ENCODE peak calls at places on chromosomes 4 and X, in eight cellular contexts. One of them, this sample, is unnamed.
A peak's percentile ranks its signal among the peaks of the same experiment; 100 is the strongest.

GRCh38 chr4:2078584-2078983 is 19.5 kb downstream of the NAT8L start:
- DNase-seq in BE2C: no peak
- DNase-seq in heart right ventricle: no peak
- DNase-seq in kidney epithelial cell: no peak
- DNase-seq in cardiac fibroblast: no peak
- DNase-seq in progenitor cell of endocrine pancreas: no peak
- DNase-seq in neural crest cell: no peak
- DNase-seq in heart left ventricle: no peak
- DNase-seq in this sample: no peak

GRCh38 chr4:102477657-102478056 is 23.5 kb upstream of the NFKB1 start:
- DNase-seq in cardiac fibroblast: no peak
- DNase-seq in heart left ventricle: no peak
- DNase-seq in kidney epithelial cell: no peak
- DNase-seq in BE2C: no peak
- DNase-seq in neural crest cell: no peak
- DNase-seq in progenitor cell of endocrine pancreas: no peak
- DNase-seq in heart right ventricle: no peak
- DNase-seq in this sample: no peak

GRCh38 chr4:140296335-140296753 is 77.1 kb upstream of the SCOC start:
- DNase-seq in progenitor cell of endocrine pancreas: no peak
- DNase-seq in heart right ventricle: peak; percentile 23
- DNase-seq in heart left ventricle: peak; percentile 73
- DNase-seq in BE2C: peak; percentile 56
- DNase-seq in neural crest cell: no peak
- DNase-seq in cardiac fibroblast: peak; percentile 75
- DNase-seq in kidney epithelial cell: peak; percentile 65
- DNase-seq in this sample: no peak

GRCh38 chr4:11908205-11908604 is 479.5 kb upstream of the HS3ST1 start:
- DNase-seq in heart left ventricle: no peak
- DNase-seq in BE2C: no peak
- DNase-seq in neural crest cell: no peak
- DNase-seq in progenitor cell of endocrine pancreas: no peak
- DNase-seq in kidney epithelial cell: no peak
- DNase-seq in cardiac fibroblast: no peak
- DNase-seq in heart right ventricle: no peak
- DNase-seq in this sample: no peak

GRCh38 chr4:3342182-3342854 is 49.5 kb downstream of the RGS12 start:
- DNase-seq in heart left ventricle: no peak
- DNase-seq in BE2C: no peak
- DNase-seq in kidney epithelial cell: peak; percentile 31
- DNase-seq in cardiac fibroblast: peak; percentile 45
- DNase-seq in heart right ventricle: no peak
- DNase-seq in progenitor cell of endocrine pancreas: no peak
- DNase-seq in neural crest cell: no peak
- DNase-seq in this sample: no peak

GRCh38 chr4:37486134-37486533 is 200.0 kb downstream of the RELL1 start:
- DNase-seq in heart left ventricle: no peak
- DNase-seq in progenitor cell of endocrine pancreas: no peak
- DNase-seq in cardiac fibroblast: no peak
- DNase-seq in neural crest cell: no peak
- DNase-seq in heart right ventricle: no peak
- DNase-seq in BE2C: no peak
- DNase-seq in kidney epithelial cell: no peak
- DNase-seq in this sample: no peak

GRCh38 chrX:139156356-139156755 is 374.2 kb upstream of the F9 start:
- DNase-seq in kidney epithelial cell: no peak
- DNase-seq in heart left ventricle: no peak
- DNase-seq in progenitor cell of endocrine pancreas: no peak
- DNase-seq in cardiac fibroblast: no peak
- DNase-seq in neural crest cell: no peak
- DNase-seq in BE2C: no peak
- DNase-seq in heart right ventricle: no peak
- DNase-seq in this sample: no peak

GRCh38 chr4:150278206-150278605 is 200.0 kb downstream of the DCLK2 start:
- DNase-seq in heart right ventricle: no peak
- DNase-seq in kidney epithelial cell: no peak
- DNase-seq in neural crest cell: no peak
- DNase-seq in cardiac fibroblast: no peak
- DNase-seq in BE2C: no peak
- DNase-seq in progenitor cell of endocrine pancreas: no peak
- DNase-seq in heart left ventricle: no peak
- DNase-seq in this sample: no peak

GRCh38 chr4:151700566-151701316 is 60.1 kb downstream of the GATB start:
- DNase-seq in cardiac fibroblast: no peak
- DNase-seq in progenitor cell of endocrine pancreas: no peak
- DNase-seq in heart right ventricle: no peak
- DNase-seq in kidney epithelial cell: no peak
- DNase-seq in heart left ventricle: no peak
- DNase-seq in neural crest cell: no peak
- DNase-seq in BE2C: no peak
- DNase-seq in this sample: no peak

GRCh38 chr4:80340036-80340435 is 4.5 kb downstream of the CFAP299 start:
- DNase-seq in kidney epithelial cell: no peak
- DNase-seq in heart left ventricle: no peak
- DNase-seq in neural crest cell: no peak
- DNase-seq in heart right ventricle: no peak
- DNase-seq in BE2C: no peak
- DNase-seq in cardiac fibroblast: peak; percentile 22
- DNase-seq in progenitor cell of endocrine pancreas: no peak
- DNase-seq in this sample: no peak

GRCh38 chrX:153662266-153662665 is 11.3 kb downstream of the PNCK start:
- DNase-seq in BE2C: peak; percentile 68
- DNase-seq in heart left ventricle: no peak
- DNase-seq in cardiac fibroblast: peak; percentile 41
- DNase-seq in kidney epithelial cell: no peak
- DNase-seq in neural crest cell: no peak
- DNase-seq in heart right ventricle: peak; percentile 37
- DNase-seq in progenitor cell of endocrine pancreas: peak; percentile 27
- DNase-seq in this sample: peak; percentile 44

GRCh38 chr4:146340798-146341197 is 126.5 kb downstream of the REELD1 start:
- DNase-seq in heart left ventricle: no peak
- DNase-seq in neural crest cell: no peak
- DNase-seq in cardiac fibroblast: peak; percentile 46
- DNase-seq in progenitor cell of endocrine pancreas: no peak
- DNase-seq in kidney epithelial cell: no peak
- DNase-seq in BE2C: no peak
- DNase-seq in heart right ventricle: no peak
- DNase-seq in this sample: no peak

GRCh38 chr4:6506616-6507140 is 34.3 kb upstream of the PPP2R2C start:
- DNase-seq in BE2C: no peak
- DNase-seq in heart left ventricle: no peak
- DNase-seq in neural crest cell: no peak
- DNase-seq in heart right ventricle: no peak
- DNase-seq in kidney epithelial cell: no peak
- DNase-seq in progenitor cell of endocrine pancreas: no peak
- DNase-seq in cardiac fibroblast: no peak
- DNase-seq in this sample: no peak

GRCh38 chr4:26197018-26197779 is 123.6 kb upstream of the RBPJ start:
- DNase-seq in progenitor cell of endocrine pancreas: no peak
- DNase-seq in neural crest cell: no peak
- DNase-seq in BE2C: no peak
- DNase-seq in heart right ventricle: no peak
- DNase-seq in cardiac fibroblast: peak; percentile 64
- DNase-seq in heart left ventricle: peak; percentile 27
- DNase-seq in kidney epithelial cell: peak; percentile 95
- DNase-seq in this sample: no peak

GRCh38 chrX:23779025-23779424 is 3.9 kb upstream of the SAT1 start:
- DNase-seq in heart left ventricle: no peak
- DNase-seq in kidney epithelial cell: no peak
- DNase-seq in heart right ventricle: no peak
- DNase-seq in BE2C: no peak
- DNase-seq in neural crest cell: no peak
- DNase-seq in cardiac fibroblast: peak; percentile 19
- DNase-seq in progenitor cell of endocrine pancreas: no peak
- DNase-seq in this sample: no peak

GRCh38 chr4:123419885-123420743 is 23.5 kb downstream of the SPRY1 start:
- DNase-seq in kidney epithelial cell: no peak
- DNase-seq in heart right ventricle: no peak
- DNase-seq in neural crest cell: no peak
- DNase-seq in BE2C: no peak
- DNase-seq in progenitor cell of endocrine pancreas: no peak
- DNase-seq in heart left ventricle: no peak
- DNase-seq in cardiac fibroblast: no peak
- DNase-seq in this sample: no peak

GRCh38 chr4:66489370-66489769 is 819.1 kb upstream of the EPHA5 start:
- DNase-seq in BE2C: no peak
- DNase-seq in kidney epithelial cell: no peak
- DNase-seq in cardiac fibroblast: no peak
- DNase-seq in progenitor cell of endocrine pancreas: no peak
- DNase-seq in heart left ventricle: no peak
- DNase-seq in neural crest cell: no peak
- DNase-seq in heart right ventricle: no peak
- DNase-seq in this sample: no peak

GRCh38 chrX:88355252-88355651 is 391.8 kb upstream of the CPXCR1 start:
- DNase-seq in neural crest cell: no peak
- DNase-seq in kidney epithelial cell: no peak
- DNase-seq in heart left ventricle: no peak
- DNase-seq in BE2C: no peak
- DNase-seq in progenitor cell of endocrine pancreas: no peak
- DNase-seq in heart right ventricle: no peak
- DNase-seq in cardiac fibroblast: no peak
- DNase-seq in this sample: no peak

GRCh38 chr4:184952522-184952921 is 65.8 kb upstream of the HELT start:
- DNase-seq in cardiac fibroblast: no peak
- DNase-seq in neural crest cell: no peak
- DNase-seq in kidney epithelial cell: no peak
- DNase-seq in progenitor cell of endocrine pancreas: no peak
- DNase-seq in BE2C: no peak
- DNase-seq in heart right ventricle: no peak
- DNase-seq in heart left ventricle: no peak
- DNase-seq in this sample: no peak

GRCh38 chr4:15396157-15396800 is 31.6 kb upstream of the C1QTNF7 start:
- DNase-seq in heart left ventricle: peak; percentile 27
- DNase-seq in heart right ventricle: no peak
- DNase-seq in neural crest cell: peak; percentile 50
- DNase-seq in BE2C: peak; percentile 60
- DNase-seq in cardiac fibroblast: peak; percentile 60
- DNase-seq in kidney epithelial cell: no peak
- DNase-seq in progenitor cell of endocrine pancreas: no peak
- DNase-seq in this sample: no peak

GRCh38 chr4:25810815-25811690 is 51.7 kb downstream of the SEL1L3 start:
- DNase-seq in BE2C: no peak
- DNase-seq in heart left ventricle: no peak
- DNase-seq in neural crest cell: no peak
- DNase-seq in heart right ventricle: no peak
- DNase-seq in kidney epithelial cell: no peak
- DNase-seq in cardiac fibroblast: peak; percentile 60
- DNase-seq in progenitor cell of endocrine pancreas: no peak
- DNase-seq in this sample: no peak

GRCh38 chr4:160717848-160718247 is 1446.0 kb downstream of the FSTL5 start:
- DNase-seq in kidney epithelial cell: no peak
- DNase-seq in cardiac fibroblast: no peak
- DNase-seq in heart left ventricle: no peak
- DNase-seq in heart right ventricle: no peak
- DNase-seq in BE2C: no peak
- DNase-seq in neural crest cell: no peak
- DNase-seq in progenitor cell of endocrine pancreas: no peak
- DNase-seq in this sample: no peak
- TF ChIP-seq CTCF in kidney epithelial cell: no peak
- TF ChIP-seq CTCF in cardiac fibroblast: no peak
- TF ChIP-seq CTCF in heart left ventricle: no peak
- TF ChIP-seq CTCF in heart right ventricle: no peak
- TF ChIP-seq CTCF in BE2C: no peak
- TF ChIP-seq CTCF in neural crest cell: no peak
- TF ChIP-seq CTCF in progenitor cell of endocrine pancreas: no peak
- TF ChIP-seq CTCF in this sample: no peak

GRCh38 chr4:63553123-63553522 is 856.1 kb downstream of the TECRL start:
- DNase-seq in kidney epithelial cell: no peak
- DNase-seq in neural crest cell: no peak
- DNase-seq in heart right ventricle: no peak
- DNase-seq in cardiac fibroblast: no peak
- DNase-seq in progenitor cell of endocrine pancreas: no peak
- DNase-seq in heart left ventricle: no peak
- DNase-seq in BE2C: no peak
- DNase-seq in this sample: no peak

GRCh38 chr4:63558709-63559108 is 850.5 kb downstream of the TECRL start:
- DNase-seq in kidney epithelial cell: no peak
- DNase-seq in BE2C: no peak
- DNase-seq in progenitor cell of endocrine pancreas: no peak
- DNase-seq in neural crest cell: no peak
- DNase-seq in heart right ventricle: no peak
- DNase-seq in heart left ventricle: no peak
- DNase-seq in cardiac fibroblast: no peak
- DNase-seq in this sample: no peak

DNA sequence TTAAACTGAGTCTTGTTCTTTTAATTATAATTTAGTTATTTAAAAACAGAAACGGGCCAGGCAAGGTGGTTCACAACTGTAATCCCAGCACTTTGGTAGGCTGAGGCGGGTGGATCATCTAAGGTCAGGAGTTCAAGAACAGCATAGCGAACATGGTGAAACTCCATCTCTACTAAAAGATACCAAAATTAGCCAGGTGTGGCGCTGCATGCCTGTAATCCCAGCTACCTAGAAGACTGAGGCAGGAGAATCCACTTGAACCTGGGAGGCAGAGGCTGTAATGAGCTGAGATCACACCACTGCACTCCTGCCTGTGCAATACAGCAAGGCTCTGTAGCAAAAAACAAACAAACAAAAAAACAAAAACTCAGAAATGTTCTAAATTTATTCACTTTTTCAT is 852.9 kb downstream of the TECRL start:
- DNase-seq in heart left ventricle: no peak
- DNase-seq in heart right ventricle: no peak
- DNase-seq in progenitor cell of endocrine pancreas: no peak
- DNase-seq in cardiac fibroblast: no peak
- DNase-seq in BE2C: no peak
- DNase-seq in kidney epithelial cell: no peak
- DNase-seq in neural crest cell: no peak
- DNase-seq in this sample: no peak
- TF ChIP-seq CTCF in heart left ventricle: no peak
- TF ChIP-seq CTCF in heart right ventricle: no peak
- TF ChIP-seq CTCF in progenitor cell of endocrine pancreas: peak; percentile 22
- TF ChIP-seq CTCF in cardiac fibroblast: no peak
- TF ChIP-seq CTCF in BE2C: peak; percentile 13
- TF ChIP-seq CTCF in kidney epithelial cell: no peak
- TF ChIP-seq CTCF in neural crest cell: no peak
- TF ChIP-seq CTCF in this sample: no peak

GRCh38 chr4:40843696-40844095 is 93.9 kb downstream of the NSUN7 start:
- DNase-seq in heart left ventricle: no peak
- DNase-seq in heart right ventricle: no peak
- DNase-seq in cardiac fibroblast: no peak
- DNase-seq in progenitor cell of endocrine pancreas: no peak
- DNase-seq in BE2C: no peak
- DNase-seq in neural crest cell: no peak
- DNase-seq in kidney epithelial cell: no peak
- DNase-seq in this sample: no peak
- TF ChIP-seq CTCF in heart left ventricle: no peak
- TF ChIP-seq CTCF in heart right ventricle: no peak
- TF ChIP-seq CTCF in cardiac fibroblast: no peak
- TF ChIP-seq CTCF in progenitor cell of endocrine pancreas: no peak
- TF ChIP-seq CTCF in BE2C: peak; percentile 56
- TF ChIP-seq CTCF in neural crest cell: no peak
- TF ChIP-seq CTCF in kidney epithelial cell: peak; percentile 30
- TF ChIP-seq CTCF in this sample: no peak

GRCh38 chrX:51802917-51803688 is 59.9 kb downstream of the GSPT2 start:
- DNase-seq in heart left ventricle: peak; percentile 56
- DNase-seq in cardiac fibroblast: peak; percentile 76
- DNase-seq in heart right ventricle: peak; percentile 20
- DNase-seq in progenitor cell of endocrine pancreas: peak; percentile 22
- DNase-seq in BE2C: peak; percentile 47
- DNase-seq in neural crest cell: peak; percentile 28
- DNase-seq in kidney epithelial cell: peak; percentile 18
- DNase-seq in this sample: peak; percentile 19
- TF ChIP-seq CTCF in heart left ventricle: no peak
- TF ChIP-seq CTCF in cardiac fibroblast: peak; percentile 13
- TF ChIP-seq CTCF in heart right ventricle: no peak
- TF ChIP-seq CTCF in progenitor cell of endocrine pancreas: peak; percentile 51
- TF ChIP-seq CTCF in BE2C: peak; percentile 42
- TF ChIP-seq CTCF in neural crest cell: peak; percentile 47
- TF ChIP-seq CTCF in kidney epithelial cell: peak; percentile 6
- TF ChIP-seq CTCF in this sample: no peak

GRCh38 chr4:168319486-168320019 is 1.0 kb upstream of the DDX60 start:
- DNase-seq in neural crest cell: no peak
- DNase-seq in heart right ventricle: no peak
- DNase-seq in kidney epithelial cell: no peak
- DNase-seq in cardiac fibroblast: no peak
- DNase-seq in progenitor cell of endocrine pancreas: no peak
- DNase-seq in heart left ventricle: no peak
- DNase-seq in BE2C: no peak
- DNase-seq in this sample: no peak
- TF ChIP-seq CTCF in neural crest cell: no peak
- TF ChIP-seq CTCF in heart right ventricle: no peak
- TF ChIP-seq CTCF in kidney epithelial cell: no peak
- TF ChIP-seq CTCF in cardiac fibroblast: no peak
- TF ChIP-seq CTCF in progenitor cell of endocrine pancreas: no peak
- TF ChIP-seq CTCF in heart left ventricle: no peak
- TF ChIP-seq CTCF in BE2C: no peak
- TF ChIP-seq CTCF in this sample: no peak